ENCODE peak calls at places on chromosomes 7 and 10, in four cellular contexts. G is endothelial cell of umbilical vein, V is IMR-90, I is K562. U is an unnamed sample. For H3K4me1 and H3K9me1, the result is how much of the 10 kb centered on the place peaks cover.

GRCh38 chr7:28714452-28715120 is 243.5 kb downstream of the TRIL start:
- DNase-seq in V (no peak), I (no peak), G (no peak), U (no peak)

GRCh38 chr7:47697533-47697932 is 115.6 kb upstream of the TNS3 start:
- DNase-seq in V (no peak), I (no peak), G (no peak), U (no peak)

GRCh38 chr10:49612513-49613159 is 1.2 kb upstream of the CHAT start:
- DNase-seq in V (no peak), G (no peak), I (peak), U (no peak)

GRCh38 chr10:119177708-119178370 is 773 bp downstream of the PRDX3 start:
- DNase-seq in V (no peak), I (no peak), G (no peak), U (no peak)

GRCh38 chr7:22853138-22853537 is 30.5 kb upstream of the TOMM7 start:
- DNase-seq in V (no peak), G (no peak), I (peak), U (no peak)

GRCh38 chr7:51316262-51316665 is 345 bp downstream of the COBL start:
- DNase-seq in V (no peak), I (no peak), G (no peak), U (no peak)

GRCh38 chr7:112288301-112288700 is 81.8 kb downstream of the ZNF277 start:
- DNase-seq in G (no peak), I (no peak), V (no peak), U (no peak)

GRCh38 chr7:21368317-21368716 is 59.6 kb upstream of the SP4 start:
- DNase-seq in V (no peak), G (no peak), I (no peak), U (no peak)

GRCh38 chr7:66013938-66014337 is 31.9 kb upstream of the GUSB start:
- DNase-seq in I (peak), G (peak), V (peak), U (no peak)

GRCh38 chr7:142908921-142909870 is 23.7 kb upstream of the TRPV6 start:
- DNase-seq in G (no peak), V (no peak), I (peak), U (no peak)

GRCh38 chr10:44042075-44042770 is 342.7 kb downstream of the CXCL12 start:
- DNase-seq in I (no peak), G (no peak), V (no peak), U (no peak)

GRCh38 chr10:129970404-129971364 is 6.6 kb upstream of the EBF3 start:
- DNase-seq in G (no peak), I (no peak), V (no peak), U (no peak)

GRCh38 chr7:920351-921070 is 34.0 kb downstream of the ADAP1 start:
- DNase-seq in I (no peak), G (no peak), V (no peak), U (no peak)

GRCh38 chr10:17200885-17201164 is 647 bp downstream of the TRDMT1 start:
- DNase-seq in I (no peak), V (peak), G (peak), U (no peak)

GRCh38 chr10:44008270-44008916 is 359.7 kb upstream of the ZNF32 start:
- DNase-seq in G (peak), V (peak), I (no peak), U (peak)

GRCh38 chr7:1341361-1341675 is 108.6 kb downstream of the UNCX start:
- DNase-seq in I (no peak), V (no peak), G (no peak), U (no peak)

GRCh38 chr10:49300140-49300974 is 1.4 kb downstream of the C10orf71 start:
- DNase-seq in G (no peak), I (peak), V (peak), U (no peak)

GRCh38 chr7:158996214-158997109 is 140.1 kb downstream of the DYNC2I1 start:
- DNase-seq in V (no peak), G (no peak), I (no peak), U (no peak)

GRCh38 chr7:97024209-97025129 is at the start of gene DLX5:
- DNase-seq in G (no peak), V (peak), I (no peak), U (no peak)

GRCh38 chr10:132586731-132587130 is 49.1 kb downstream of the INPP5A start:
- DNase-seq in I (no peak), V (no peak), G (no peak), U (no peak)

GRCh38 chr10:70404906-70405824 is 1.2 kb downstream of the EIF4EBP2 start:
- DNase-seq in G (peak), I (peak), V (peak), U (no peak)

GRCh38 chr10:3526721-3527120 is 258.3 kb downstream of the KLF6 start:
- DNase-seq in V (peak), G (no peak), I (no peak), U (no peak)

GRCh38 chr10:93790454-93790853 is 32.7 kb downstream of the LGI1 start:
- DNase-seq in V (no peak), I (no peak), G (no peak), U (no peak)

GRCh38 chr10:4068255-4069028 is 283.4 kb upstream of the KLF6 start:
- DNase-seq in G (no peak), V (no peak), I (no peak), U (no peak)

GRCh38 chr7:157892751-157893150 is 555.9 kb downstream of the DNAJB6 start:
- DNase-seq in V (no peak), G (no peak), I (no peak), U (no peak)

GRCh38 chr7:151875862-151876111 is 1.1 kb downstream of the PRKAG2 start:
- DNase-seq in G (no peak), I (no peak), V (no peak), U (no peak)

GRCh38 chr7:475951-476441 is 43.6 kb downstream of the PDGFA start:
- DNase-seq in I (no peak), G (no peak), V (no peak), U (no peak)

GRCh38 chr10:103510046-103510685 is 16.7 kb downstream of the NEURL1 start:
- DNase-seq in I (no peak), G (no peak), V (no peak), U (no peak)

GRCh38 chr10:12844796-12845524 is 156.6 kb downstream of the CCDC3 start:
- DNase-seq in G (peak), V (peak), I (no peak), U (no peak)

GRCh38 chr7:47370461-47371042 is 211.4 kb downstream of the TNS3 start:
- DNase-seq in G (no peak), V (no peak), I (no peak), U (no peak)

GRCh38 chr7:79176859-79177477 is 276.5 kb downstream of the MAGI2 start:
- DNase-seq in V (peak), I (no peak), G (peak), U (no peak)

GRCh38 chr10:20254078-20254477 is 437.8 kb downstream of the PLXDC2 start:
- DNase-seq in G (no peak), I (no peak), V (peak), U (no peak)

GRCh38 chr10:14560274-14560673 is 214.4 kb downstream of the FAM107B start:
- DNase-seq in G (peak), I (no peak), V (peak), U (peak)

GRCh38 chr7:151693140-151693539 is 173.4 kb upstream of the RHEB start:
- DNase-seq in I (no peak), G (no peak), V (no peak), U (no peak)

GRCh38 chr10:130038019-130038555 is 72.5 kb downstream of the C10orf143 start:
- DNase-seq in I (no peak), V (no peak), G (no peak), U (no peak)

GRCh38 chr10:97686301-97686961 is 610 bp downstream of the AVPI1 start:
- DNase-seq in V (no peak), I (no peak), G (no peak), U (no peak)
- H3K4me1 ChIP-seq in V (under half), I (half or more), G (under half), U (half or more)

DNA sequence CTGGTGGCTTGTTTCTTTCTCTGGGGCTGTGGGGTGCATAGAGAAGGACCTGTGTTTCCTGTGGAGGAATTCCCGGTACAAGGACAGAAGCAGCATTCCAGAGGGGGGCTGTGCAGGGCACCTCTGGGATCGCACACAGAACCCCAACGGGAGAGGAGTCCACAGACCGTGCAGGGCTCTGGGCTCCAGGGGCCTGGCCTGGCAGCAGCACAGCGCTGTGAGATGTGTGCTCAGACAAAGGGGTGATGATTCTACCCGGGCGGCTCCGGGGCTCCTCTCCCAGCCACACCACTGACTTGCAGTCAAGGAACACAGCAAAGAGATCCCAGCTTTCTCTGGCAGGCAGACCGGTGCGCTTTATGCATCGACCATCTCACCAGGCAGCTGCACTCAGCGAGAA is 6.9 kb upstream of the SHH start:
- DNase-seq in G (no peak), V (no peak), I (no peak), U (no peak)
- H3K9me1 ChIP-seq in G (under half), V (under half), I (under half), U (under half)

DNA sequence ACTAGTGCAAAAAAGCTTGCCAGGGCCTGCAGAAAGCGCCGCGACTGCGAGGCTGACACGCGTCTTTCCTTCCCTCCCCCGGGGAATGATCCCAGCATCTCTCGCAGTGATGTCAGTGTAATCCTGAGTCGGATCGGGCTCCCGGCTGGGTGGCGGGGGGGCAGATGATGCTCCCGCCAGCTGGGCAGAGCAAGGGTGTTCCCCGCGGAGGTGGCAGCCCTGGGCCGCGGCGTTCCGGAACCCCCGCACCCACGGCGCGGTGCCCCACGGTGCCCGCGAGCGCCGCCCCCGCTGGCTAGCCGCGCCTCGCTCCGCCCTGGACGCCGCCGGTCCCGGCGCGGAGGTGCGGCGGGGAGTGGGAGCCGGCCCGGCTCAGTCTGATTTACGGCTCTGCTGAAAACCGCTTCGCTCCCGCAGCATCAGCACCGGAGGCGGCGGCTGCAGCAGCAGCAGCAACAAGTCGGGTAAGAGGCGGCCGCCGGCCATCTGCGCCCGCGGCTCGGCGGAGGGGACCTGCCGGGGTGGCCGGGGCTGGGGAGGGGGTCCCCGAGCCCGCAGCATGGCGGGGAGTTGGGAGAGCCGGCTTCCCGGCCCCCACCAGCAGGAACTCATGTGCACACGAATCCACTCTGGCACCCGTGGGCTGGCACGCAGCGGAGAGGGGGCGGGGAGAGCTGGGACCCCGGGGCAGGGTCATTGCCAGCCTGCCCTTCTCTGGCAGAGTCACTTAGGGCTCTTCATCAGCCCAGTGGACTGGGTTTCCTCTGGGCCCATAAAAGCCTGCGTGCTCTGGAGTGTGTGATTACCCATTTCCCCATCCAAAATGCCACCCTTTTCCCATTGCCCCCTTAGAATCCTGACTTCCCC is at the start of gene ZNF365:
- DNase-seq in V (peak), G (no peak), I (no peak), U (no peak)
- H3K9ac ChIP-seq in V (peak), G (peak), I (no peak), U (peak)

GRCh38 chr10:60281792-60282353 is 107.8 kb downstream of the ANK3 start:
- DNase-seq in G (peak), V (no peak), I (no peak), U (no peak)
- H3K4me1 ChIP-seq in G (under half), V (under half), I (under half), U (under half)

GRCh38 chr7:71144963-71145362 is 13.0 kb downstream of the GALNT17 start:
- DNase-seq in G (no peak), I (no peak), V (no peak), U (no peak)
- H3K9me1 ChIP-seq in G (under half), I (under half), V (under half), U (under half)

DNA sequence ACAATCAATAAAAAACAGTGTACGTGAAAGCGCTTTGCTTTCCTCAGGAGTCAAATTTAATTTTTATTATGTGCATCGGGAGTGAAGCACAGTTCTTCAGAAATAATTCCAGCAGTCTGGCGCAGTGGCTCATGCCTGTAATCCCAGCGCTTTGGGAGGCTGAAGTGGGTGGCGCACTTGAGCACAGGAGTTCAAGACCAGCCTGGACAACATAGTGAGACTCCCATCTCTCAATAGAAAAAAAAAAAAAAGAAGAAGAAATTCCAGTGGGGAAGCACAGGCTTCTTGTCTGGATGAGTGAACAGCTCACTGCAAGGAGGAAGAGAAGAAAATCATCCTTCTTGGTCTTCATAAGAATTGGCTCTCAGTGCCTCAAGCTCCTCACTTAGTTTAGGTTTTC is 27.8 kb downstream of the LMTK2 start:
- DNase-seq in V (no peak), I (no peak), G (no peak), U (no peak)
- H3K9ac ChIP-seq in V (no peak), I (no peak), G (no peak), U (no peak)

DNA sequence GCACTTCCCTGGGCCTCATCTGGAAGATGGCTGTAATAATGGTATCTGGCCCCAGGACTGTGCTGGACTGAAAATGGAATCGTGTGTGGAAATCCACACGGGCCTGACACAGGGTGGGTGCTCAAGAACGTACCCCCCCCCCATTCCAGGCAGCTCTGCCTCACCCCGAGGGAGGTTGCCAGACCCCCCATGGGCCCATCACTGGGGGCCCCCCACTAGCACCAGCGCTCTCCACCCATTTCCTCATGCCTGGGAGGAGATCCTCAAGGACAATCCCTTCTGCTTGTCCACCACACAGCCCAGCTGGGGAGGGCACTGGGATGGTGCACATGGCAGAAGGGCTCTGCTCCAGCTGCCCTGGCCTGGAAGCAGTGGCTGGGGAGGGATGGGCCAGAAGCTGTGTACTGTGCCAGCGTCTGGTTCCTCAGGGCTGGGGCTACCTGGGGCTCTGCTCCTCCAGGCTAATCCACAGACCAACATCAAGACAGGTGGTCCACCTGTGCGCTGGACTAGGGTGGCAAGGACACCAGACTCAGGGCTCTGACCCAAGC is 55.4 kb downstream of the CAMK2B start:
- DNase-seq in G (no peak), I (no peak), V (no peak), U (no peak)
- H3K4me1 ChIP-seq in G (under half), I (under half), V (under half), U (under half)

GRCh38 chr10:11224792-11225448 is 207.2 kb downstream of the CELF2 start:
- DNase-seq in G (no peak), V (no peak), I (no peak), U (no peak)
- H3K9me1 ChIP-seq in G (under half), V (under half), I (under half), U (under half)

GRCh38 chr10:24625778-24626177 is 97.9 kb downstream of the ARHGAP21 start:
- DNase-seq in G (no peak), I (no peak), V (no peak), U (no peak)
- H3K9ac ChIP-seq in G (no peak), I (no peak), V (no peak), U (no peak)

U was measured in keratinocyte.